ENCODE peak calls at places on chromosome 17, in five cellular contexts. Z, W, X, N and L are unnamed samples.

GRCh38 chr17:61411944-61412859 is 12.6 kb downstream of the TBX2 start:
- DNase-seq in Z (peak), W (peak), X (peak), N (peak), L (peak)

GRCh38 chr17:19508327-19508867 is 25.3 kb upstream of the SLC47A1 start:
- DNase-seq in Z (no peak), W (peak), X (no peak), N (no peak), L (peak)

GRCh38 chr17:3724373-3725077 is 822 bp downstream of the HASPIN start:
- DNase-seq in Z (no peak), W (no peak), X (no peak), N (no peak), L (no peak)

GRCh38 chr17:76447931-76448652 is 4.9 kb downstream of the UBE2O start:
- DNase-seq in Z (peak), W (no peak), X (no peak), N (no peak), L (no peak)

GRCh38 chr17:42675348-42675983 is 1.3 kb downstream of the PLEKHH3 start:
- DNase-seq in Z (no peak), W (no peak), X (no peak), N (no peak), L (no peak)

GRCh38 chr17:22505660-22506059 is 813.3 kb downstream of the KCNJ18 start:
- DNase-seq in Z (no peak), W (no peak), X (no peak), N (no peak), L (no peak)

GRCh38 chr17:4144411-4144747 is 1.4 kb downstream of the CYB5D2 start:
- DNase-seq in Z (no peak), W (no peak), X (no peak), N (no peak), L (no peak)

GRCh38 chr17:61431594-61432311 is 20.5 kb upstream of the TBX4 start:
- DNase-seq in Z (peak), W (no peak), X (no peak), N (no peak), L (no peak)

GRCh38 chr17:9902116-9902515 is 3.0 kb downstream of the RCVRN start:
- DNase-seq in Z (no peak), W (no peak), X (no peak), N (no peak), L (no peak)

GRCh38 chr17:55577687-55578086 is 66.4 kb upstream of the SMIM36 start:
- DNase-seq in Z (peak), W (peak), X (no peak), N (no peak), L (peak)

GRCh38 chr17:43665387-43666101 is 3.8 kb upstream of the MEOX1 start:
- DNase-seq in Z (no peak), W (no peak), X (no peak), N (no peak), L (no peak)

GRCh38 chr17:33657181-33657580 is 364.1 kb upstream of the ASIC2 start:
- DNase-seq in Z (no peak), W (no peak), X (no peak), N (no peak), L (no peak)

GRCh38 chr17:17114592-17115225 is 72.5 kb downstream of the MPRIP start:
- DNase-seq in Z (peak), W (no peak), X (no peak), N (no peak), L (no peak)

GRCh38 chr17:36131931-36132330 is 28.3 kb downstream of the CCL4 start:
- DNase-seq in Z (no peak), W (no peak), X (no peak), N (no peak), L (no peak)

GRCh38 chr17:37558299-37558698 is 50.9 kb downstream of the SYNRG start:
- DNase-seq in Z (no peak), W (no peak), X (no peak), N (no peak), L (no peak)

GRCh38 chr17:7477392-7478275 is 1.8 kb downstream of the ZBTB4 start:
- DNase-seq in Z (peak), W (peak), X (no peak), N (peak), L (no peak)

GRCh38 chr17:80498242-80498919 is 22.0 kb upstream of the NPTX1 start:
- DNase-seq in Z (peak), W (no peak), X (no peak), N (no peak), L (no peak)

GRCh38 chr17:81395600-81396277 is 482 bp downstream of the BAHCC1 start:
- DNase-seq in Z (no peak), W (no peak), X (no peak), N (no peak), L (no peak)

GRCh38 chr17:74296548-74296936 is 22.5 kb downstream of the DNAI2 start:
- DNase-seq in Z (peak), W (peak), X (peak), N (no peak), L (no peak)

GRCh38 chr17:47983492-47984223 is 12.7 kb downstream of the CDK5RAP3 start:
- DNase-seq in Z (no peak), W (no peak), X (no peak), N (no peak), L (no peak)